ENCODE peak calls at places on chromosome 2, in ten cellular contexts. One of them, this sample, is unnamed.
A peak's percentile ranks its signal among the peaks of the same experiment; 100 is the strongest.

GRCh38 chr2:192515937-192516336 is 321.2 kb upstream of the TMEFF2 start:
- DNase-seq in NCI-H774: no peak
- DNase-seq in ELF-1: no peak
- DNase-seq in iris pigment epithelial cell: no peak
- DNase-seq in CD14-positive monocyte: no peak
- DNase-seq in HT-29: no peak
- DNase-seq in HS-5: no peak
- DNase-seq in GM12865: no peak
- DNase-seq in PC-9: no peak
- DNase-seq in GM23248: no peak
- DNase-seq in this sample: no peak

GRCh38 chr2:196263181-196263747 is 91.9 kb upstream of the STK17B start:
- DNase-seq in NCI-H774: no peak
- DNase-seq in iris pigment epithelial cell: peak; percentile 84
- DNase-seq in HS-5: no peak
- DNase-seq in GM23248: no peak
- DNase-seq in HT-29: peak; percentile 45
- DNase-seq in GM12865: peak; percentile 82
- DNase-seq in CD14-positive monocyte: no peak
- DNase-seq in ELF-1: no peak
- DNase-seq in PC-9: peak; percentile 43
- DNase-seq in this sample: peak; percentile 75

GRCh38 chr2:195580156-195580555 is 76.9 kb upstream of the SLC39A10 start:
- DNase-seq in PC-9: no peak
- DNase-seq in ELF-1: no peak
- DNase-seq in iris pigment epithelial cell: no peak
- DNase-seq in NCI-H774: no peak
- DNase-seq in CD14-positive monocyte: no peak
- DNase-seq in HS-5: no peak
- DNase-seq in HT-29: no peak
- DNase-seq in GM23248: no peak
- DNase-seq in GM12865: peak; percentile 24
- DNase-seq in this sample: peak; percentile 60

GRCh38 chr2:112834379-112835014 is 2.1 kb downstream of the IL1B start:
- DNase-seq in PC-9: peak; percentile 79
- DNase-seq in ELF-1: peak; percentile 41
- DNase-seq in HT-29: peak; percentile 89
- DNase-seq in GM12865: no peak
- DNase-seq in HS-5: no peak
- DNase-seq in NCI-H774: no peak
- DNase-seq in CD14-positive monocyte: no peak
- DNase-seq in iris pigment epithelial cell: no peak
- DNase-seq in GM23248: no peak
- DNase-seq in this sample: no peak

GRCh38 chr2:152042636-152043615 is 55.9 kb downstream of the CACNB4 start:
- DNase-seq in PC-9: no peak
- DNase-seq in iris pigment epithelial cell: no peak
- DNase-seq in NCI-H774: no peak
- DNase-seq in HS-5: no peak
- DNase-seq in HT-29: no peak
- DNase-seq in GM23248: no peak
- DNase-seq in CD14-positive monocyte: peak; percentile 78
- DNase-seq in GM12865: peak; percentile 52
- DNase-seq in ELF-1: peak; percentile 42
- DNase-seq in this sample: no peak

GRCh38 chr2:190469770-190470169 is 61.6 kb downstream of the MFSD6 start:
- DNase-seq in NCI-H774: peak; percentile 86
- DNase-seq in ELF-1: no peak
- DNase-seq in HS-5: no peak
- DNase-seq in CD14-positive monocyte: peak; percentile 50
- DNase-seq in GM23248: peak; percentile 78
- DNase-seq in iris pigment epithelial cell: peak; percentile 54
- DNase-seq in GM12865: peak; percentile 38
- DNase-seq in HT-29: peak; percentile 82
- DNase-seq in PC-9: peak; percentile 64
- DNase-seq in this sample: peak; percentile 52

GRCh38 chr2:96427917-96428316 is 77.2 kb downstream of the NEURL3 start:
- DNase-seq in PC-9: peak; percentile 100
- DNase-seq in GM23248: peak; percentile 87
- DNase-seq in iris pigment epithelial cell: peak; percentile 88
- DNase-seq in HS-5: peak; percentile 99
- DNase-seq in HT-29: peak; percentile 95
- DNase-seq in CD14-positive monocyte: no peak
- DNase-seq in NCI-H774: no peak
- DNase-seq in GM12865: no peak
- DNase-seq in ELF-1: no peak
- DNase-seq in this sample: no peak

GRCh38 chr2:20577495-20578235 is 73.2 kb downstream of the HS1BP3 start:
- DNase-seq in HT-29: no peak
- DNase-seq in ELF-1: peak; percentile 86
- DNase-seq in NCI-H774: no peak
- DNase-seq in CD14-positive monocyte: no peak
- DNase-seq in HS-5: no peak
- DNase-seq in PC-9: peak; percentile 98
- DNase-seq in GM23248: peak; percentile 95
- DNase-seq in iris pigment epithelial cell: no peak
- DNase-seq in GM12865: no peak
- DNase-seq in this sample: no peak

GRCh38 chr2:237209046-237209375 is 123.3 kb downstream of the COPS8 start:
- DNase-seq in ELF-1: no peak
- DNase-seq in GM23248: no peak
- DNase-seq in HS-5: no peak
- DNase-seq in iris pigment epithelial cell: no peak
- DNase-seq in HT-29: no peak
- DNase-seq in NCI-H774: no peak
- DNase-seq in CD14-positive monocyte: no peak
- DNase-seq in PC-9: no peak
- DNase-seq in GM12865: no peak
- DNase-seq in this sample: no peak

GRCh38 chr2:171403181-171403580 is 30.6 kb downstream of the METTL8 start:
- DNase-seq in NCI-H774: no peak
- DNase-seq in HS-5: no peak
- DNase-seq in PC-9: no peak
- DNase-seq in iris pigment epithelial cell: peak; percentile 75
- DNase-seq in GM23248: peak; percentile 40
- DNase-seq in CD14-positive monocyte: no peak
- DNase-seq in HT-29: no peak
- DNase-seq in GM12865: no peak
- DNase-seq in ELF-1: no peak
- DNase-seq in this sample: no peak

GRCh38 chr2:27954771-27955384 is 64.3 kb downstream of the BABAM2 start:
- DNase-seq in CD14-positive monocyte: peak; percentile 63
- DNase-seq in HS-5: peak; percentile 99
- DNase-seq in GM12865: peak; percentile 42
- DNase-seq in ELF-1: no peak
- DNase-seq in iris pigment epithelial cell: peak; percentile 99
- DNase-seq in NCI-H774: no peak
- DNase-seq in GM23248: peak; percentile 95
- DNase-seq in PC-9: peak; percentile 96
- DNase-seq in HT-29: peak; percentile 32
- DNase-seq in this sample: peak; percentile 10

GRCh38 chr2:24313744-24314632 is 46.3 kb downstream of the ITSN2 start:
- DNase-seq in CD14-positive monocyte: no peak
- DNase-seq in iris pigment epithelial cell: peak; percentile 61
- DNase-seq in GM12865: peak; percentile 60
- DNase-seq in GM23248: peak; percentile 56
- DNase-seq in HS-5: no peak
- DNase-seq in NCI-H774: no peak
- DNase-seq in HT-29: no peak
- DNase-seq in PC-9: no peak
- DNase-seq in ELF-1: no peak
- DNase-seq in this sample: no peak

GRCh38 chr2:207692206-207693065 is 19.0 kb upstream of the CCNYL1 start:
- DNase-seq in NCI-H774: no peak
- DNase-seq in iris pigment epithelial cell: no peak
- DNase-seq in GM23248: peak; percentile 47
- DNase-seq in HT-29: peak; percentile 63
- DNase-seq in PC-9: no peak
- DNase-seq in CD14-positive monocyte: peak; percentile 53
- DNase-seq in GM12865: peak; percentile 40
- DNase-seq in HS-5: no peak
- DNase-seq in ELF-1: peak; percentile 30
- DNase-seq in this sample: peak; percentile 66

GRCh38 chr2:109614715-109615636 is 812 bp downstream of the SOWAHC start:
- DNase-seq in NCI-H774: peak; percentile 22
- DNase-seq in CD14-positive monocyte: no peak
- DNase-seq in HS-5: no peak
- DNase-seq in HT-29: peak; percentile 56
- DNase-seq in GM23248: peak; percentile 62
- DNase-seq in ELF-1: peak; percentile 67
- DNase-seq in GM12865: no peak
- DNase-seq in iris pigment epithelial cell: peak; percentile 26
- DNase-seq in PC-9: no peak
- DNase-seq in this sample: no peak

GRCh38 chr2:220114443-220114842 is 487.0 kb downstream of the SLC4A3 start:
- DNase-seq in GM12865: no peak
- DNase-seq in NCI-H774: no peak
- DNase-seq in HT-29: no peak
- DNase-seq in GM23248: peak; percentile 18
- DNase-seq in PC-9: no peak
- DNase-seq in HS-5: no peak
- DNase-seq in iris pigment epithelial cell: no peak
- DNase-seq in ELF-1: no peak
- DNase-seq in CD14-positive monocyte: no peak
- DNase-seq in this sample: no peak

GRCh38 chr2:64273524-64274398 is 129.5 kb upstream of the PELI1 start:
- DNase-seq in HT-29: peak; percentile 78
- DNase-seq in CD14-positive monocyte: peak; percentile 76
- DNase-seq in HS-5: peak; percentile 96
- DNase-seq in GM23248: peak; percentile 98
- DNase-seq in NCI-H774: no peak
- DNase-seq in PC-9: peak; percentile 98
- DNase-seq in ELF-1: peak; percentile 47
- DNase-seq in GM12865: no peak
- DNase-seq in iris pigment epithelial cell: peak; percentile 82
- DNase-seq in this sample: no peak

GRCh38 chr2:183243760-183244159 is 119.5 kb downstream of the NUP35 start:
- DNase-seq in NCI-H774: no peak
- DNase-seq in HT-29: no peak
- DNase-seq in PC-9: no peak
- DNase-seq in ELF-1: no peak
- DNase-seq in CD14-positive monocyte: no peak
- DNase-seq in HS-5: no peak
- DNase-seq in GM23248: no peak
- DNase-seq in GM12865: no peak
- DNase-seq in iris pigment epithelial cell: no peak
- DNase-seq in this sample: no peak

GRCh38 chr2:172735646-172736418 is at the start of gene RAPGEF4:
- DNase-seq in PC-9: no peak
- DNase-seq in GM12865: no peak
- DNase-seq in ELF-1: peak; percentile 20
- DNase-seq in NCI-H774: peak; percentile 19
- DNase-seq in iris pigment epithelial cell: no peak
- DNase-seq in HT-29: no peak
- DNase-seq in GM23248: peak; percentile 49
- DNase-seq in CD14-positive monocyte: no peak
- DNase-seq in HS-5: no peak
- DNase-seq in this sample: no peak

GRCh38 chr2:49367003-49367402 is 212.7 kb upstream of the FSHR start:
- DNase-seq in iris pigment epithelial cell: no peak
- DNase-seq in GM23248: no peak
- DNase-seq in HT-29: no peak
- DNase-seq in ELF-1: no peak
- DNase-seq in CD14-positive monocyte: no peak
- DNase-seq in GM12865: no peak
- DNase-seq in NCI-H774: no peak
- DNase-seq in HS-5: no peak
- DNase-seq in PC-9: no peak
- DNase-seq in this sample: no peak

GRCh38 chr2:76009484-76009883 is 298.8 kb upstream of the GCFC2 start:
- DNase-seq in NCI-H774: no peak
- DNase-seq in CD14-positive monocyte: no peak
- DNase-seq in ELF-1: no peak
- DNase-seq in iris pigment epithelial cell: no peak
- DNase-seq in GM12865: no peak
- DNase-seq in PC-9: no peak
- DNase-seq in HS-5: no peak
- DNase-seq in GM23248: no peak
- DNase-seq in HT-29: no peak
- DNase-seq in this sample: no peak

GRCh38 chr2:217647226-217647625 is 355.6 kb downstream of the TNS1 start:
- DNase-seq in HS-5: no peak
- DNase-seq in ELF-1: no peak
- DNase-seq in iris pigment epithelial cell: no peak
- DNase-seq in CD14-positive monocyte: no peak
- DNase-seq in GM12865: no peak
- DNase-seq in GM23248: no peak
- DNase-seq in HT-29: no peak
- DNase-seq in PC-9: no peak
- DNase-seq in NCI-H774: no peak
- DNase-seq in this sample: no peak

GRCh38 chr2:111896576-111896975 is 1.8 kb upstream of the MERTK start:
- DNase-seq in HT-29: no peak
- DNase-seq in GM23248: no peak
- DNase-seq in GM12865: no peak
- DNase-seq in ELF-1: no peak
- DNase-seq in HS-5: no peak
- DNase-seq in CD14-positive monocyte: no peak
- DNase-seq in NCI-H774: no peak
- DNase-seq in iris pigment epithelial cell: no peak
- DNase-seq in PC-9: no peak
- DNase-seq in this sample: no peak

GRCh38 chr2:237566401-237567235 is at the start of gene PRLH:
- DNase-seq in HT-29: no peak
- DNase-seq in GM23248: no peak
- DNase-seq in NCI-H774: no peak
- DNase-seq in HS-5: no peak
- DNase-seq in GM12865: no peak
- DNase-seq in ELF-1: no peak
- DNase-seq in CD14-positive monocyte: no peak
- DNase-seq in iris pigment epithelial cell: no peak
- DNase-seq in PC-9: no peak
- DNase-seq in this sample: no peak

This sample was measured in NAMALWA.